ENCODE peak calls at places on chromosome 15, in seven cellular contexts. J is sigmoid colon, C is SJSA1, M is ovary, Z is transverse colon, T is colonic mucosa, S is lower lobe of right lung. A is an unnamed sample.
A peak's percentile ranks its signal among the peaks of the same experiment; 100 is the strongest.

GRCh38 chr15:90264649-90265048 is 823 bp upstream of the NGRN start:
- DNase-seq in J (no peak), C (no peak), M (no peak), Z (peak; percentile 73), T (peak; percentile 82), S (no peak), A (no peak)

GRCh38 chr15:94252906-94253305 is 21.5 kb downstream of the MCTP2 start:
- DNase-seq in J (no peak), C (no peak), M (no peak), Z (no peak), T (no peak), S (no peak), A (no peak)

GRCh38 chr15:73869216-73869995 is 4.0 kb upstream of the TBC1D21 start:
- DNase-seq in J (no peak), C (peak; percentile 14), M (no peak), Z (no peak), T (no peak), S (no peak), A (no peak)

GRCh38 chr15:27670481-27670880 is 428.6 kb downstream of the OCA2 start:
- DNase-seq in J (no peak), C (no peak), M (no peak), Z (no peak), T (no peak), S (no peak), A (no peak)

GRCh38 chr15:90883971-90884718 is at the start of gene FES:
- DNase-seq in J (peak; percentile 86), C (no peak), M (peak; percentile 77), Z (peak; percentile 64), T (peak; percentile 57), S (peak; percentile 89), A (no peak)

GRCh38 chr15:48962662-48963523 is 826 bp downstream of the SHC4 start:
- DNase-seq in J (peak; percentile 70), C (peak; percentile 50), M (no peak), Z (no peak), T (no peak), S (no peak), A (peak; percentile 17)

GRCh38 chr15:44427756-44428724 is 611 bp downstream of the CTDSPL2 start:
- DNase-seq in J (no peak), C (no peak), M (no peak), Z (peak; percentile 69), T (peak; percentile 70), S (no peak), A (no peak)

GRCh38 chr15:92460023-92460422 is 66.3 kb downstream of the ST8SIA2 start:
- DNase-seq in J (no peak), C (no peak), M (no peak), Z (no peak), T (no peak), S (no peak), A (no peak)

GRCh38 chr15:67146214-67146613 is 80.8 kb downstream of the SMAD3 start:
- DNase-seq in J (peak; percentile 69), C (no peak), M (peak; percentile 76), Z (peak; percentile 63), T (peak; percentile 82), S (no peak), A (no peak)

GRCh38 chr15:34297059-34297458 is 40.5 kb downstream of the SLC12A6 start:
- DNase-seq in J (no peak), C (no peak), M (no peak), Z (no peak), T (no peak), S (no peak), A (no peak)

GRCh38 chr15:67133738-67134576 is 68.6 kb downstream of the SMAD3 start:
- DNase-seq in J (peak; percentile 66), C (no peak), M (peak; percentile 25), Z (peak; percentile 54), T (peak; percentile 52), S (no peak), A (no peak)

GRCh38 chr15:88904808-88905327 is 8.3 kb downstream of the MFGE8 start:
- DNase-seq in J (peak; percentile 83), C (peak; percentile 80), M (peak; percentile 79), Z (peak; percentile 87), T (peak; percentile 86), S (peak; percentile 82), A (peak; percentile 37)

GRCh38 chr15:33851079-33851478 is 117.2 kb upstream of the CHRM5 start:
- DNase-seq in J (no peak), C (no peak), M (no peak), Z (no peak), T (no peak), S (no peak), A (no peak)

GRCh38 chr15:60568301-60568742 is 89.4 kb upstream of the ICE2 start:
- DNase-seq in J (no peak), C (no peak), M (no peak), Z (peak; percentile 48), T (no peak), S (no peak), A (no peak)

GRCh38 chr15:89121414-89121813 is 33.2 kb downstream of the ABHD2 start:
- DNase-seq in J (no peak), C (no peak), M (no peak), Z (peak; percentile 72), T (peak; percentile 78), S (no peak), A (no peak)

GRCh38 chr15:70344666-70345065 is 246.9 kb upstream of the TLE3 start:
- DNase-seq in J (no peak), C (peak; percentile 22), M (no peak), Z (no peak), T (peak; percentile 13), S (no peak), A (no peak)

GRCh38 chr15:88249220-88249619 is 7.3 kb downstream of the NTRK3 start:
- DNase-seq in J (no peak), C (no peak), M (no peak), Z (no peak), T (no peak), S (no peak), A (no peak)

GRCh38 chr15:70053703-70054229 is 44.0 kb downstream of the TLE3 start:
- DNase-seq in J (peak; percentile 34), C (no peak), M (peak; percentile 7), Z (no peak), T (no peak), S (peak; percentile 35), A (no peak)

GRCh38 chr15:77572186-77572585 is 60.5 kb downstream of the LINGO1 start:
- DNase-seq in J (no peak), C (no peak), M (no peak), Z (no peak), T (no peak), S (no peak), A (no peak)
- H3K27ac ChIP-seq in J (no peak overlapping the region), C (no peak overlapping the region), M (no peak overlapping the region), Z (no peak overlapping the region), T (no peak overlapping the region), S (no peak overlapping the region), A (no peak overlapping the region)

GRCh38 chr15:39365873-39366272 is 215.0 kb upstream of the THBS1 start:
- DNase-seq in J (no peak), C (no peak), M (no peak), Z (no peak), T (no peak), S (no peak), A (no peak)

GRCh38 chr15:39363761-39364586 is 216.9 kb upstream of the THBS1 start:
- DNase-seq in J (no peak), C (no peak), M (no peak), Z (no peak), T (no peak), S (no peak), A (no peak)

GRCh38 chr15:39365161-39365560 is 215.7 kb upstream of the THBS1 start:
- DNase-seq in J (no peak), C (no peak), M (no peak), Z (no peak), T (no peak), S (no peak), A (no peak)

GRCh38 chr15:39362832-39363561 is 217.9 kb upstream of the THBS1 start:
- DNase-seq in J (no peak), C (peak; percentile 95), M (no peak), Z (no peak), T (no peak), S (no peak), A (no peak)

DNA sequence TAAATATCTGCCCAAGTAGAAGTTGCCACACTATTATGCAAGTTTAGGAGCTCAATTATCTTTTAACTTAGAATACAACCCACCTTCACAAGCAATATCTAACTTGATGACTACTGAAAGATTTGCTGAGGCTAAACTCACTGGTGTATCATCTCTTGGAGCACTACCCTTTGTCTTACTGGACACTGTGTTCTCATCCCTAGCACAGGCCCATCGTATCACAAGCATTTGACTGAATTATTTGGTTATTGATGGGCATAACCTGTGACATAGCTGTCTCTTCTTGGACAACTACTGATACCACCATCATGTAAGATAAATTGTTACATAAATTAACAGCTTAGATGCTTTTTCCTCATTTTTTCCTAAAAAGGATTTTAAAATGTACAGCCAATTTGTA is 216.2 kb upstream of the THBS1 start:
- DNase-seq in J (no peak), C (no peak), M (no peak), Z (no peak), T (no peak), S (no peak), A (no peak)
- H3K27ac ChIP-seq in J (no peak overlapping the region), C (peak overlapping the region; percentile 88), M (no peak overlapping the region), Z (no peak overlapping the region), T (no peak overlapping the region), S (no peak overlapping the region), A (no peak overlapping the region)

GRCh38 chr15:62904511-62904910 is 138.0 kb upstream of the TPM1 start:
- DNase-seq in J (no peak), C (no peak), M (no peak), Z (no peak), T (no peak), S (no peak), A (no peak)
- H3K27ac ChIP-seq in J (no peak overlapping the region), C (no peak overlapping the region), M (no peak overlapping the region), Z (no peak overlapping the region), T (no peak overlapping the region), S (no peak overlapping the region), A (no peak overlapping the region)

DNA sequence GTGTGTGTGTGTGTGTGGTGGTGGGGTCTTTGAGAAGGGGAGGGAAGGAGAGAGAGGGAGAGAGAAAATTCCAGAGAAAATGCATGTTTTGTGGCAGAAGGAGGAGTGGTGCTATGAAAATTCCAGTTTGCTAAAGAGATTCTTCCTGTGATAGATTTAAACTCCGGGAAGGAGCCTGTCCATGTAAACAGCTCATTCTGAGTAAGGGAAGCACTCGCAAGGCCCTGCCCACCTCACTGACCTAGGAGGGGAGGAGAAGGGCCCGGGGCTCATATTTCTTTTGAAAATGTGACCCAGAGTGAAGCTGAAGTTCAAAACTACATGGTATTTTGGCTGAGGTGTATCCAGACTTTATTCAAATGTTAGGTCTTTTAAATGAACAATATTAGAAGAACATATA is 41.3 kb downstream of the ADAMTSL3 start:
- DNase-seq in J (no peak), C (no peak), M (no peak), Z (no peak), T (no peak), S (no peak), A (no peak)
- H3K27ac ChIP-seq in J (peak overlapping the region; percentile 85), C (no peak overlapping the region), M (no peak overlapping the region), Z (peak overlapping the region; percentile 54), T (no peak overlapping the region), S (no peak overlapping the region), A (no peak overlapping the region)

GRCh38 chr15:82647835-82648256 is 683 bp upstream of the CPEB1 start:
- DNase-seq in J (peak; percentile 75), C (no peak), M (peak; percentile 59), Z (peak; percentile 15), T (no peak), S (peak; percentile 49), A (no peak)
- H3K27ac ChIP-seq in J (peak overlapping the region; percentile 55), C (no peak overlapping the region), M (peak overlapping the region; percentile 4), Z (peak overlapping the region; percentile 50), T (no peak overlapping the region), S (no peak overlapping the region), A (peak overlapping the region; percentile 97)